ENCODE peak calls at places on chromosomes 1 and 21, in ten cellular contexts. Z is sigmoid colon; S is colonic mucosa; A is fibroblast of lung; L is stomach; C is uterus; T is hepatocyte; J is CD8-positive, alpha-beta T cell; K is body of pancreas; N is PC-9. G is an unnamed sample. For H3K36me3, the result is how much of the 10 kb centered on the place peaks cover.

GRCh38 chr21:15809818-15810217 is 80.0 kb downstream of the USP25 start:
- DNase-seq in J (no peak), C (no peak), S (no peak), N (no peak), K (no peak), A (peak), Z (no peak), T (no peak), L (no peak), G (no peak)

GRCh38 chr1:206691604-206692003 is 6.9 kb downstream of the MAPKAPK2 start:
- DNase-seq in K (peak), C (no peak), S (no peak), T (no peak), A (no peak), Z (peak), J (no peak), L (peak), N (no peak), G (peak)

GRCh38 chr21:45992311-45993209 is 11.0 kb downstream of the COL6A1 start:
- DNase-seq in K (peak), T (no peak), J (no peak), S (peak), L (no peak), Z (peak), A (no peak), N (no peak), C (peak), G (peak)

GRCh38 chr1:26213335-26213905 is 20.6 kb upstream of the CEP85 start:
- DNase-seq in C (no peak), T (no peak), A (no peak), L (no peak), Z (no peak), K (no peak), N (no peak), S (no peak), J (no peak), G (no peak)

GRCh38 chr1:36523850-36524249 is 41.1 kb upstream of the CSF3R start:
- DNase-seq in Z (peak), A (no peak), K (no peak), T (no peak), L (no peak), J (no peak), N (no peak), S (no peak), C (no peak), G (no peak)

GRCh38 chr1:61450454-61451213 is 274.3 kb downstream of the TM2D1 start:
- DNase-seq in T (peak), J (no peak), Z (no peak), S (peak), N (no peak), K (no peak), C (peak), L (no peak), A (peak), G (no peak)

GRCh38 chr1:203306970-203307541 is 1.7 kb downstream of the BTG2 start:
- DNase-seq in S (peak), A (peak), Z (peak), K (peak), J (no peak), T (peak), N (no peak), C (no peak), L (peak), G (no peak)

GRCh38 chr1:85406887-85407593 is 57.9 kb downstream of the DDAH1 start:
- DNase-seq in J (no peak), A (peak), C (peak), K (peak), L (peak), S (peak), N (peak), Z (peak), T (peak), G (no peak)

GRCh38 chr1:204716687-204717086 is 31.1 kb upstream of the LRRN2 start:
- DNase-seq in S (peak), C (no peak), A (no peak), T (peak), N (no peak), L (no peak), J (no peak), Z (no peak), K (no peak), G (no peak)

GRCh38 chr1:204080163-204080903 is 7.4 kb downstream of the SOX13 start:
- DNase-seq in T (peak), J (no peak), Z (peak), A (peak), S (peak), L (peak), K (peak), C (peak), N (peak), G (peak)

GRCh38 chr1:84433253-84434080 is 35.2 kb downstream of the DNASE2B start:
- DNase-seq in L (peak), S (peak), K (peak), N (peak), T (peak), C (peak), J (peak), A (peak), Z (no peak), G (no peak)

GRCh38 chr21:44456207-44456914 is 1.1 kb downstream of the LRRC3 start:
- DNase-seq in S (no peak), A (no peak), T (no peak), N (no peak), L (no peak), Z (peak), C (no peak), K (no peak), J (no peak), G (no peak)

GRCh38 chr1:161691846-161692245 is 15.2 kb upstream of the FCRLA start:
- DNase-seq in N (no peak), C (no peak), S (no peak), A (no peak), Z (no peak), L (no peak), K (no peak), J (no peak), T (no peak), G (no peak)

GRCh38 chr1:4210043-4210442 is 310.0 kb upstream of the C1orf174 start:
- DNase-seq in S (no peak), J (no peak), L (no peak), K (no peak), C (no peak), A (no peak), T (no peak), N (no peak), Z (no peak), G (no peak)

GRCh38 chr1:156486421-156487344 is 13.9 kb downstream of the MEF2D start:
- DNase-seq in N (no peak), T (no peak), S (no peak), K (no peak), C (no peak), L (no peak), J (no peak), Z (no peak), A (no peak), G (no peak)

GRCh38 chr21:36917487-36918158 is 48.8 kb downstream of the HLCS start:
- DNase-seq in J (no peak), T (peak), S (no peak), C (no peak), N (peak), K (peak), L (peak), Z (no peak), A (peak), G (no peak)

GRCh38 chr1:228653748-228654147 is 81.5 kb upstream of the RHOU start:
- DNase-seq in Z (no peak), S (no peak), A (no peak), K (no peak), L (no peak), N (no peak), C (no peak), T (no peak), J (no peak), G (no peak)

GRCh38 chr1:46486432-46487015 is 3.1 kb upstream of the DMBX1 start:
- DNase-seq in N (no peak), L (no peak), T (no peak), C (no peak), A (no peak), S (no peak), K (no peak), J (no peak), Z (no peak), G (no peak)

GRCh38 chr1:182385885-182386853 is 5.4 kb downstream of the GLUL start:
- DNase-seq in N (no peak), T (no peak), J (no peak), Z (no peak), A (no peak), L (no peak), K (no peak), S (no peak), C (no peak), G (no peak)
- H3K36me3 ChIP-seq in N (under half), T (under half), J (under half), Z (half or more), A (under half), L (half or more), K (under half), S (under half), C (under half), G (under half)

GRCh38 chr1:160207751-160208150 is 2.6 kb downstream of the PEA15 start:
- DNase-seq in L (no peak), N (no peak), K (no peak), A (no peak), J (no peak), S (no peak), T (no peak), Z (no peak), C (no peak), G (no peak)
- H3K27ac ChIP-seq in L (peak), N (no peak), K (no peak), A (peak), J (no peak), S (peak), T (no peak), Z (peak), C (peak), G (no peak)

DNA sequence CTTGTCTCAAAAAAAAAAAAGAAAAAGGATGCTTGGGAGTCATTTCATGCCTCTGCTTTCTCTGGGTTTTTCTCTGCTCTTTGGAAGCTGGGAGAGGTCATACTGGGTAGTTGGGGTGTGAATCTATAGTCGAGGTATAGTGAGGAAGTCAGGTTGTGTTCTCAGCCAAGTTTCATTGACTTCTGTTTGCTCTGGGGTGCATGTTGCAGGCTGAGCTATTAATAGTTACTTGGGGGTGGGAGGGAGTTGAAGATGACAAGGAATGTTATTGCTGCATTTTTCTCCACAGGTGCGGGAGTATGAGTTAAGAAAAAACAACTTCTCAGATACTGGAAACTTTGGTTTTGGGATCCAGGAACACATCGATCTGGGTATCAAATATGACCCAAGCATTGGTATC is 2.8 kb downstream of the RPL11 start:
- DNase-seq in J (no peak), N (no peak), S (no peak), T (no peak), A (no peak), Z (no peak), K (no peak), C (no peak), L (no peak), G (no peak)
- H3K36me3 ChIP-seq in J (under half), N (under half), S (under half), T (under half), A (under half), Z (under half), K (under half), C (under half), L (half or more), G (under half)

GRCh38 chr1:105343317-105343716 is 1593.6 kb downstream of the AMY1C start:
- DNase-seq in S (no peak), N (no peak), K (no peak), T (no peak), C (no peak), L (no peak), J (no peak), Z (no peak), A (no peak), G (no peak)
- H3K27ac ChIP-seq in S (no peak), N (no peak), K (no peak), T (no peak), C (no peak), L (no peak), J (no peak), Z (no peak), A (no peak), G (no peak)

GRCh38 chr1:235688096-235688495 is 38.5 kb upstream of the GNG4 start:
- DNase-seq in Z (no peak), T (no peak), K (no peak), A (no peak), S (no peak), L (no peak), N (no peak), J (no peak), C (no peak), G (no peak)
- H3K36me3 ChIP-seq in Z (under half), T (under half), K (under half), A (under half), S (under half), L (under half), N (under half), J (under half), C (under half), G (under half)

G was measured in ovary.